ENCODE peak calls at places on chromosomes 12 and 14, in eight cellular contexts. One of them, this sample, is unnamed.

GRCh38 chr12:124694250-124694649 is 126.8 kb upstream of the NCOR2 start:
- DNase-seq in lower lobe of right lung: no peak
- DNase-seq in H9: no peak
- DNase-seq in choroid plexus epithelial cell: no peak
- DNase-seq in AG10803: no peak
- DNase-seq in psoas muscle: no peak
- DNase-seq in osteoblast: no peak
- DNase-seq in HCT116: no peak
- DNase-seq in this sample: peak

GRCh38 chr12:64318605-64319004 is 72.0 kb downstream of the C12orf56 start:
- DNase-seq in H9: peak
- DNase-seq in psoas muscle: no peak
- DNase-seq in lower lobe of right lung: no peak
- DNase-seq in osteoblast: peak
- DNase-seq in HCT116: no peak
- DNase-seq in choroid plexus epithelial cell: peak
- DNase-seq in AG10803: peak
- DNase-seq in this sample: no peak

GRCh38 chr14:54209501-54210231 is 187.1 kb upstream of the CDKN3 start:
- DNase-seq in choroid plexus epithelial cell: peak
- DNase-seq in AG10803: peak
- DNase-seq in osteoblast: no peak
- DNase-seq in lower lobe of right lung: no peak
- DNase-seq in psoas muscle: no peak
- DNase-seq in H9: no peak
- DNase-seq in HCT116: no peak
- DNase-seq in this sample: no peak

GRCh38 chr12:89783321-89784060 is 74.9 kb upstream of the ATP2B1 start:
- DNase-seq in osteoblast: peak
- DNase-seq in psoas muscle: no peak
- DNase-seq in lower lobe of right lung: no peak
- DNase-seq in AG10803: peak
- DNase-seq in HCT116: no peak
- DNase-seq in choroid plexus epithelial cell: peak
- DNase-seq in H9: no peak
- DNase-seq in this sample: no peak

GRCh38 chr14:37278673-37279538 is 81.2 kb downstream of the MIPOL1 start:
- DNase-seq in AG10803: no peak
- DNase-seq in choroid plexus epithelial cell: no peak
- DNase-seq in psoas muscle: no peak
- DNase-seq in osteoblast: no peak
- DNase-seq in lower lobe of right lung: no peak
- DNase-seq in HCT116: no peak
- DNase-seq in H9: no peak
- DNase-seq in this sample: no peak

GRCh38 chr12:39354955-39355354 is 88.0 kb downstream of the KIF21A start:
- DNase-seq in choroid plexus epithelial cell: no peak
- DNase-seq in HCT116: no peak
- DNase-seq in osteoblast: no peak
- DNase-seq in lower lobe of right lung: no peak
- DNase-seq in AG10803: no peak
- DNase-seq in psoas muscle: no peak
- DNase-seq in H9: no peak
- DNase-seq in this sample: no peak

GRCh38 chr14:85575617-85575898 is 45.6 kb downstream of the FLRT2 start:
- DNase-seq in psoas muscle: no peak
- DNase-seq in lower lobe of right lung: no peak
- DNase-seq in choroid plexus epithelial cell: no peak
- DNase-seq in osteoblast: no peak
- DNase-seq in H9: no peak
- DNase-seq in HCT116: no peak
- DNase-seq in AG10803: no peak
- DNase-seq in this sample: no peak

GRCh38 chr12:118773956-118774723 is 207.2 kb upstream of the SRRM4 start:
- DNase-seq in osteoblast: no peak
- DNase-seq in HCT116: no peak
- DNase-seq in lower lobe of right lung: no peak
- DNase-seq in psoas muscle: no peak
- DNase-seq in AG10803: no peak
- DNase-seq in choroid plexus epithelial cell: no peak
- DNase-seq in H9: peak
- DNase-seq in this sample: no peak

GRCh38 chr12:46933947-46934346 is 108.2 kb upstream of the SLC38A4 start:
- DNase-seq in H9: no peak
- DNase-seq in HCT116: no peak
- DNase-seq in choroid plexus epithelial cell: peak
- DNase-seq in osteoblast: peak
- DNase-seq in psoas muscle: no peak
- DNase-seq in AG10803: peak
- DNase-seq in lower lobe of right lung: no peak
- DNase-seq in this sample: no peak

GRCh38 chr14:69535230-69535848 is 39.3 kb downstream of the CCDC177 start:
- DNase-seq in AG10803: peak
- DNase-seq in osteoblast: peak
- DNase-seq in HCT116: peak
- DNase-seq in choroid plexus epithelial cell: peak
- DNase-seq in H9: peak
- DNase-seq in psoas muscle: no peak
- DNase-seq in lower lobe of right lung: no peak
- DNase-seq in this sample: no peak

GRCh38 chr12:111942557-111942956 is 70.4 kb downstream of the TMEM116 start:
- DNase-seq in H9: no peak
- DNase-seq in HCT116: no peak
- DNase-seq in choroid plexus epithelial cell: peak
- DNase-seq in psoas muscle: no peak
- DNase-seq in osteoblast: peak
- DNase-seq in lower lobe of right lung: no peak
- DNase-seq in AG10803: peak
- DNase-seq in this sample: peak

GRCh38 chr12:115910057-115910456 is 367.4 kb downstream of the MED13L start:
- DNase-seq in H9: no peak
- DNase-seq in psoas muscle: no peak
- DNase-seq in HCT116: no peak
- DNase-seq in lower lobe of right lung: no peak
- DNase-seq in osteoblast: no peak
- DNase-seq in choroid plexus epithelial cell: no peak
- DNase-seq in AG10803: no peak
- DNase-seq in this sample: no peak

GRCh38 chr12:98644712-98645571 is at the start of the genes APAF1 and IKBIP:
- DNase-seq in psoas muscle: peak
- DNase-seq in choroid plexus epithelial cell: peak
- DNase-seq in H9: peak
- DNase-seq in HCT116: peak
- DNase-seq in osteoblast: peak
- DNase-seq in lower lobe of right lung: peak
- DNase-seq in AG10803: peak
- DNase-seq in this sample: peak

GRCh38 chr12:30345735-30346445 is 349.8 kb downstream of the IPO8 start:
- DNase-seq in osteoblast: no peak
- DNase-seq in lower lobe of right lung: no peak
- DNase-seq in HCT116: no peak
- DNase-seq in choroid plexus epithelial cell: peak
- DNase-seq in psoas muscle: no peak
- DNase-seq in H9: no peak
- DNase-seq in AG10803: no peak
- DNase-seq in this sample: no peak

GRCh38 chr12:750356-751191 is 1.8 kb upstream of the WNK1 start:
- DNase-seq in choroid plexus epithelial cell: no peak
- DNase-seq in AG10803: no peak
- DNase-seq in H9: no peak
- DNase-seq in osteoblast: peak
- DNase-seq in psoas muscle: no peak
- DNase-seq in lower lobe of right lung: no peak
- DNase-seq in HCT116: no peak
- DNase-seq in this sample: no peak

GRCh38 chr12:16112626-16113560 is 164.6 kb downstream of the SLC15A5 start:
- DNase-seq in lower lobe of right lung: no peak
- DNase-seq in osteoblast: no peak
- DNase-seq in H9: peak
- DNase-seq in psoas muscle: no peak
- DNase-seq in choroid plexus epithelial cell: peak
- DNase-seq in HCT116: no peak
- DNase-seq in AG10803: peak
- DNase-seq in this sample: no peak

GRCh38 chr12:1054103-1054838 is 63.2 kb downstream of the ERC1 start:
- DNase-seq in osteoblast: no peak
- DNase-seq in choroid plexus epithelial cell: no peak
- DNase-seq in HCT116: no peak
- DNase-seq in lower lobe of right lung: no peak
- DNase-seq in H9: no peak
- DNase-seq in psoas muscle: no peak
- DNase-seq in AG10803: no peak
- DNase-seq in this sample: no peak

GRCh38 chr14:56247495-56248087 is 129.4 kb downstream of the PELI2 start:
- DNase-seq in psoas muscle: no peak
- DNase-seq in lower lobe of right lung: no peak
- DNase-seq in AG10803: peak
- DNase-seq in HCT116: peak
- DNase-seq in H9: no peak
- DNase-seq in choroid plexus epithelial cell: peak
- DNase-seq in osteoblast: no peak
- DNase-seq in this sample: no peak

GRCh38 chr12:4037747-4038312 is 164.6 kb upstream of the PARP11 start:
- DNase-seq in AG10803: peak
- DNase-seq in choroid plexus epithelial cell: peak
- DNase-seq in psoas muscle: no peak
- DNase-seq in lower lobe of right lung: no peak
- DNase-seq in H9: no peak
- DNase-seq in osteoblast: peak
- DNase-seq in HCT116: no peak
- DNase-seq in this sample: peak

GRCh38 chr12:124364543-124364942 is 69.7 kb downstream of the RFLNA start:
- DNase-seq in HCT116: no peak
- DNase-seq in psoas muscle: no peak
- DNase-seq in H9: no peak
- DNase-seq in choroid plexus epithelial cell: no peak
- DNase-seq in AG10803: no peak
- DNase-seq in osteoblast: no peak
- DNase-seq in lower lobe of right lung: no peak
- DNase-seq in this sample: no peak

GRCh38 chr14:65100905-65101541 is 1.3 kb downstream of the MAX start:
- DNase-seq in lower lobe of right lung: no peak
- DNase-seq in HCT116: no peak
- DNase-seq in psoas muscle: no peak
- DNase-seq in AG10803: no peak
- DNase-seq in choroid plexus epithelial cell: peak
- DNase-seq in osteoblast: no peak
- DNase-seq in H9: no peak
- DNase-seq in this sample: peak

GRCh38 chr14:71956920-71957563 is 24.8 kb downstream of the RGS6 start:
- DNase-seq in lower lobe of right lung: no peak
- DNase-seq in H9: no peak
- DNase-seq in choroid plexus epithelial cell: no peak
- DNase-seq in AG10803: no peak
- DNase-seq in osteoblast: no peak
- DNase-seq in HCT116: no peak
- DNase-seq in psoas muscle: no peak
- DNase-seq in this sample: no peak

GRCh38 chr12:59615392-59616165 is 19.8 kb downstream of the SLC16A7 start:
- DNase-seq in AG10803: no peak
- DNase-seq in choroid plexus epithelial cell: no peak
- DNase-seq in lower lobe of right lung: no peak
- DNase-seq in psoas muscle: no peak
- DNase-seq in HCT116: no peak
- DNase-seq in osteoblast: no peak
- DNase-seq in H9: no peak
- DNase-seq in this sample: no peak

GRCh38 chr12:59158681-59159080 is 238.4 kb upstream of the LRIG3 start:
- DNase-seq in psoas muscle: no peak
- DNase-seq in HCT116: no peak
- DNase-seq in osteoblast: no peak
- DNase-seq in lower lobe of right lung: no peak
- DNase-seq in AG10803: no peak
- DNase-seq in H9: no peak
- DNase-seq in choroid plexus epithelial cell: no peak
- DNase-seq in this sample: no peak

GRCh38 chr14:24473211-24473610 is 30.6 kb upstream of the SDR39U1 start:
- DNase-seq in psoas muscle: no peak
- DNase-seq in choroid plexus epithelial cell: no peak
- DNase-seq in osteoblast: no peak
- DNase-seq in H9: no peak
- DNase-seq in HCT116: no peak
- DNase-seq in lower lobe of right lung: no peak
- DNase-seq in AG10803: no peak
- DNase-seq in this sample: no peak
- TF ChIP-seq CTCF in psoas muscle: no peak
- TF ChIP-seq CTCF in choroid plexus epithelial cell: no peak
- TF ChIP-seq CTCF in osteoblast: no peak
- TF ChIP-seq CTCF in H9: no peak
- TF ChIP-seq CTCF in HCT116: no peak
- TF ChIP-seq CTCF in lower lobe of right lung: no peak
- TF ChIP-seq CTCF in AG10803: no peak
- TF ChIP-seq CTCF in this sample: no peak

DNA sequence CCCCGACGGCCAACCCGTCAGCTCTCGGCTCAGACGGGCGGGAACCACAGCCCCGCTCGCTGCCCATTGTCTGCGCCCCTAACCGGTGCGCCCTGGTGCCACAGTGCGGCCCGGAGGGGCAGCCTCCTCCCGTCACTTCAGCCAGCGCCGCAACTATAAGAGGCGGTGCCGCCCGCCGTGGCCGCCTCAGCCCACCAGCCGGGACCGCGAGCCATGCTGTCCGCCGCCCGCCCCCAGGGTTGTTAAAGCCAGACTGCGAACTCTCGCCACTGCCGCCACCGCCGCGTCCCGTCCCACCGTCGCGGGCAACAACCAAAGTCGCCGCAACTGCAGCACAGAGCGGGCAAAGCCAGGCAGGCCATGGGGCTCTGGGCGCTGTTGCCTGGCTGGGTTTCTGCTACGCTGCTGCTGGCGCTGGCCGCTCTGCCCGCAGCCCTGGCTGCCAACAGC is at the start of gene WNT1:
- DNase-seq in choroid plexus epithelial cell: no peak
- DNase-seq in psoas muscle: peak
- DNase-seq in H9: no peak
- DNase-seq in HCT116: no peak
- DNase-seq in osteoblast: peak
- DNase-seq in AG10803: no peak
- DNase-seq in lower lobe of right lung: no peak
- DNase-seq in this sample: no peak
- TF ChIP-seq CTCF in choroid plexus epithelial cell: no peak
- TF ChIP-seq CTCF in psoas muscle: peak
- TF ChIP-seq CTCF in H9: peak
- TF ChIP-seq CTCF in HCT116: no peak
- TF ChIP-seq CTCF in osteoblast: no peak
- TF ChIP-seq CTCF in AG10803: no peak
- TF ChIP-seq CTCF in lower lobe of right lung: peak
- TF ChIP-seq CTCF in this sample: peak

GRCh38 chr14:91872517-91873470 is 5.5 kb upstream of the TC2N start:
- DNase-seq in psoas muscle: peak
- DNase-seq in choroid plexus epithelial cell: peak
- DNase-seq in H9: no peak
- DNase-seq in HCT116: no peak
- DNase-seq in lower lobe of right lung: peak
- DNase-seq in osteoblast: no peak
- DNase-seq in AG10803: peak
- DNase-seq in this sample: peak
- TF ChIP-seq CTCF in psoas muscle: no peak
- TF ChIP-seq CTCF in choroid plexus epithelial cell: no peak
- TF ChIP-seq CTCF in H9: no peak
- TF ChIP-seq CTCF in HCT116: no peak
- TF ChIP-seq CTCF in lower lobe of right lung: no peak
- TF ChIP-seq CTCF in osteoblast: no peak
- TF ChIP-seq CTCF in AG10803: no peak
- TF ChIP-seq CTCF in this sample: no peak

GRCh38 chr14:39218171-39218769 is 15.4 kb upstream of the MIA2 start:
- DNase-seq in lower lobe of right lung: no peak
- DNase-seq in osteoblast: no peak
- DNase-seq in H9: no peak
- DNase-seq in choroid plexus epithelial cell: peak
- DNase-seq in psoas muscle: no peak
- DNase-seq in AG10803: peak
- DNase-seq in HCT116: peak
- DNase-seq in this sample: no peak
- TF ChIP-seq CTCF in lower lobe of right lung: no peak
- TF ChIP-seq CTCF in osteoblast: no peak
- TF ChIP-seq CTCF in H9: no peak
- TF ChIP-seq CTCF in choroid plexus epithelial cell: no peak
- TF ChIP-seq CTCF in psoas muscle: no peak
- TF ChIP-seq CTCF in AG10803: no peak
- TF ChIP-seq CTCF in HCT116: no peak
- TF ChIP-seq CTCF in this sample: no peak